ENCODE peak calls at places on chromosomes 16 and 17, in four cellular contexts. F is A549, J is psoas muscle, U is transverse colon. C is an unnamed sample.

GRCh38 chr17:6244253-6244652 is 174.1 kb downstream of the WSCD1 start:
- DNase-seq in F (no peak), J (no peak), U (no peak), C (peak; percentile 42)

GRCh38 chr17:49850772-49851386 is 3.0 kb upstream of the TAC4 start:
- DNase-seq in F (no peak), J (no peak), U (no peak), C (no peak)

GRCh38 chr16:1823821-1824220 is 2.8 kb downstream of the HAGH start:
- DNase-seq in F (peak; percentile 70), J (no peak), U (no peak), C (no peak)

GRCh38 chr17:41140360-41141132 is at the start of gene KRTAP4-6:
- DNase-seq in F (peak; percentile 46), J (no peak), U (no peak), C (no peak)

GRCh38 chr16:70635356-70636016 is 10.9 kb upstream of the IL34 start:
- DNase-seq in F (no peak), J (no peak), U (no peak), C (no peak)

GRCh38 chr17:42422412-42422957 is 571 bp downstream of the CAVIN1 start:
- DNase-seq in F (peak; percentile 59), J (peak; percentile 50), U (no peak), C (no peak)

GRCh38 chr17:67765623-67766022 is 47.9 kb downstream of the NOL11 start:
- DNase-seq in F (peak; percentile 22), J (no peak), U (no peak), C (no peak)

GRCh38 chr16:11254913-11255736 is 879 bp downstream of the SOCS1 start:
- DNase-seq in F (peak; percentile 63), J (peak; percentile 37), U (peak; percentile 60), C (no peak)

GRCh38 chr16:83704656-83705055 is 103.1 kb upstream of the HSBP1 start:
- DNase-seq in F (no peak), J (no peak), U (no peak), C (no peak)

GRCh38 chr16:67101683-67102082 is 8.1 kb upstream of the PHAF1 start:
- DNase-seq in F (no peak), J (no peak), U (no peak), C (no peak)

GRCh38 chr17:37530420-37530819 is 40.7 kb downstream of the DUSP14 start:
- DNase-seq in F (no peak), J (no peak), U (no peak), C (no peak)

GRCh38 chr16:15510992-15511391 is 76.6 kb downstream of the BMERB1 start:
- DNase-seq in F (no peak), J (no peak), U (no peak), C (no peak)

GRCh38 chr16:66271074-66272060 is 95.1 kb upstream of the CDH5 start:
- DNase-seq in F (no peak), J (no peak), U (no peak), C (peak; percentile 55)

GRCh38 chr17:80071116-80071980 is 30.0 kb upstream of the GAA start:
- DNase-seq in F (no peak), J (peak; percentile 69), U (peak; percentile 35), C (peak; percentile 84)

GRCh38 chr17:79777844-79778503 is at the start of gene CBX2:
- DNase-seq in F (peak; percentile 75), J (peak; percentile 81), U (peak; percentile 83), C (no peak)

GRCh38 chr17:17073627-17074521 is 31.6 kb downstream of the MPRIP start:
- DNase-seq in F (no peak), J (no peak), U (no peak), C (no peak)

GRCh38 chr17:28738680-28739384 is 5.0 kb upstream of the TRAF4 start:
- DNase-seq in F (no peak), J (no peak), U (peak; percentile 61), C (no peak)

GRCh38 chr17:47694018-47694817 is at the start of gene TBKBP1:
- DNase-seq in F (peak; percentile 44), J (peak; percentile 59), U (peak; percentile 43), C (no peak)

GRCh38 chr17:28944862-28945741 is 6.2 kb downstream of the PHF12 start:
- DNase-seq in F (no peak), J (no peak), U (no peak), C (no peak)

GRCh38 chr17:54807331-54807730 is 93.3 kb upstream of the TOM1L1 start:
- DNase-seq in F (no peak), J (no peak), U (no peak), C (no peak)

GRCh38 chr17:31621566-31621965 is 230.1 kb downstream of the RAB11FIP4 start:
- DNase-seq in F (no peak), J (no peak), U (no peak), C (no peak)

GRCh38 chr17:79404136-79404911 is 206.5 kb downstream of the RBFOX3 start:
- DNase-seq in F (no peak), J (no peak), U (no peak), C (no peak)

GRCh38 chr17:27282054-27282501 is 11.8 kb upstream of the WSB1 start:
- DNase-seq in F (no peak), J (no peak), U (no peak), C (no peak)

GRCh38 chr17:7137182-7137943 is 22.7 kb upstream of the ASGR2 start:
- DNase-seq in F (no peak), J (peak; percentile 30), U (peak; percentile 30), C (no peak)

GRCh38 chr17:34314279-34314678 is 5.0 kb upstream of the CCL8 start:
- DNase-seq in F (no peak), J (no peak), U (no peak), C (peak; percentile 59)

GRCh38 chr16:46843898-46844642 is 13.1 kb upstream of the C16orf87 start:
- DNase-seq in F (no peak), J (no peak), U (no peak), C (no peak)

GRCh38 chr17:77959216-77959925 is 868 bp downstream of the TNRC6C start:
- DNase-seq in F (no peak), J (peak; percentile 26), U (peak; percentile 21), C (no peak)

GRCh38 chr17:6394055-6394454 is 40.9 kb downstream of the AIPL1 start:
- DNase-seq in F (no peak), J (no peak), U (no peak), C (no peak)

GRCh38 chr17:67281736-67282135 is 36.7 kb upstream of the HELZ start:
- DNase-seq in F (no peak), J (no peak), U (no peak), C (no peak)

GRCh38 chr17:39674702-39675389 is 6.6 kb downstream of the PNMT start:
- DNase-seq in F (peak; percentile 23), J (no peak), U (peak; percentile 70), C (no peak)

GRCh38 chr17:42723636-42724035 is 21.2 kb downstream of the EZH1 start:
- DNase-seq in F (no peak), J (no peak), U (no peak), C (no peak)

GRCh38 chr16:85906349-85906748 is 7.4 kb downstream of the IRF8 start:
- DNase-seq in F (no peak), J (no peak), U (no peak), C (no peak)

GRCh38 chr17:54901230-54901847 is 687 bp downstream of the TOM1L1 start:
- DNase-seq in F (peak; percentile 83), J (no peak), U (peak; percentile 28), C (no peak)

GRCh38 chr17:78996781-78997201 is 12.8 kb downstream of the CANT1 start:
- DNase-seq in F (no peak), J (no peak), U (no peak), C (no peak)

GRCh38 chr16:87706278-87707000 is 59.3 kb downstream of the KLHDC4 start:
- DNase-seq in F (no peak), J (no peak), U (no peak), C (no peak)

GRCh38 chr16:23288209-23288608 is 13.9 kb upstream of the SCNN1B start:
- DNase-seq in F (no peak), J (no peak), U (no peak), C (no peak)

DNA sequence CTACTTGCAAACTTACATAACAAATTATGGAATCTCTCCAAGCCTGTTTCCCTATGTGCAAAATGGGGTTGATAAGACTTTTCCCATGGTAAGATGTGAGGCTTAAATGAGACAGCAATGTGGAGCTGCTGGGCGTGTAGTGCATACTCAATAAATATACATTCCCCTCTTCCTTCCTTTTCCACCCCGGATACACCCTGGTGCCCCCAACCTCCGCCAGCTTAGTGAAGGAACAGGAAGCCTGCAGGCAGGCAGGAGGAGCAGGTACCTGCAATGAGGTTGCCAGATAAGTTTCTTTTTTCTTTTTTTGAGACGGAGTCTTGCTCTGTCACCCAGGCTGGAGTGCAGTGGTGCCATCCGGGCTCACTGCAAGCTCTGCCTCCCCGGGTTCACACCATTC is 14.9 kb downstream of the C17orf50 start:
- DNase-seq in F (no peak), J (no peak), U (no peak), C (no peak)
- H3K27ac ChIP-seq in F (peak overlapping the region; percentile 67), J (no peak overlapping the region), U (peak overlapping the region; percentile 88), C (no peak overlapping the region)

GRCh38 chr17:43736389-43736788 is 22.2 kb downstream of the SOST start:
- DNase-seq in F (no peak), J (no peak), U (no peak), C (no peak)
- H3K4me1 ChIP-seq in F (peaks cover 13% of the 10 kb centered on the region), J (no peaks in the 10 kb centered on the region), U (no peaks in the 10 kb centered on the region), C (peaks cover 4% of the 10 kb centered on the region)

DNA sequence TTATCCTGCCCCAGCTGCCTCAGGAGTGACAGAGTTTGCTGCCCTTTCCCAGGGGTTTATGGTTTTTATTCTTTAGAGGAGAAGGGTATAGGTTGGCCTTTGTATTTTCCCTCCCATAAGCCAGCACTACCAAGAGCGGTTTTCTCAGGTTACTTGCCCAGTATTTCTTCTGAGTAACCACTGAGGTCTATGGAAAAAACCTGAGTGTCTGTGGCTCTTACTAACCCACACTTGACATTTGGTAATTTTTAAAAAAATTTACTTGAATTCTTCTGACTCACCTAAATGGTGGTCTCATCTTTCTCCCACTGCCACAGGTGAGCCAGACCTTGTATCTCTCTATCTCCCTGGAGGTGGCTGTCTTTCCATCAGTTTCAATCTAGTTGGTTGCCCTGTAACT is 6.0 kb downstream of the SLC7A6 start:
- DNase-seq in F (no peak), J (no peak), U (no peak), C (no peak)
- H3K27ac ChIP-seq in F (no peak overlapping the region), J (peak overlapping the region; percentile 92), U (no peak overlapping the region), C (peak overlapping the region; percentile 42)

DNA sequence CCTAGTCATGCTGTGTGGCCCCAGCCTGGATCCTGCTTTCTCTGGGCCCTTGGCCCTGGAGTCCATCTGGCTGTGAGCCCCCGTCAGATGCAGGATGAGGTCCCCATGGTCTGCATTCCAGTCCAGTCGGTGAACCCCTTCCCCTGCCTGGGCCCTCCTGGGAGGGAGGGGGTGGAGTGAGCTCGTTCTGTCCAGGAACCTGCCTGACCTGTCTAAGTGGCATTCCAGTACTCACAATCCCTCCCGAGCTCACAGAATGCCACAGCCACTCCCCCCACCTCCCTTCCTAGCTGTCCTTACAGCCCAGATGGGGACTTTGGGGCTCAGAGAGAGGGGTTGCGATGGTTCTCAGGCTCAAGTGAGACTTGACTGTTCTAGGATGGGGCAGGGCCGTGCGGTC is 15.5 kb downstream of the SPNS2 start:
- DNase-seq in F (no peak), J (no peak), U (no peak), C (no peak)
- H3K4me1 ChIP-seq in F (no peaks in the 10 kb centered on the region), J (peaks cover 4% of the 10 kb centered on the region), U (no peaks in the 10 kb centered on the region), C (no peaks in the 10 kb centered on the region)